ENCODE peak calls at places on chromosome 2, in four cellular contexts. R is GM23248, T is mesendoderm, Y is left ventricle myocardium inferior. W is an unnamed sample.

GRCh38 chr2:189555243-189555642 is 25.3 kb downstream of the SLC40A1 start:
- DNase-seq in R (no peak), T (no peak), Y (no peak), W (no peak)

GRCh38 chr2:46937457-46937856 is 21.9 kb upstream of the MCFD2 start:
- DNase-seq in R (peak; percentile 47), T (no peak), Y (no peak), W (peak; percentile 20)

GRCh38 chr2:209431701-209432100 is 7.9 kb downstream of the MAP2 start:
- DNase-seq in R (peak; percentile 73), T (peak; percentile 44), Y (no peak), W (no peak)

GRCh38 chr2:220555961-220556360 is 928.5 kb downstream of the SLC4A3 start:
- DNase-seq in R (peak; percentile 50), T (no peak), Y (no peak), W (peak; percentile 12)

GRCh38 chr2:112831956-112832567 is 4.5 kb downstream of the IL1B start:
- DNase-seq in R (no peak), T (no peak), Y (no peak), W (no peak)

GRCh38 chr2:217645891-217646290 is 356.9 kb downstream of the TNS1 start:
- DNase-seq in R (peak; percentile 55), T (no peak), Y (no peak), W (no peak)

GRCh38 chr2:226963528-226963927 is 127.7 kb downstream of the RHBDD1 start:
- DNase-seq in R (peak; percentile 78), T (peak; percentile 84), Y (no peak), W (no peak)

GRCh38 chr2:3288455-3289163 is 89.0 kb downstream of the EIPR1 start:
- DNase-seq in R (no peak), T (no peak), Y (no peak), W (peak; percentile 70)

GRCh38 chr2:226159875-226160479 is 639.6 kb downstream of the IRS1 start:
- DNase-seq in R (no peak), T (peak; percentile 81), Y (no peak), W (no peak)

GRCh38 chr2:195664528-195664927 is 7.5 kb downstream of the SLC39A10 start:
- DNase-seq in R (peak; percentile 46), T (no peak), Y (no peak), W (no peak)

GRCh38 chr2:41152318-41152717 is 700.4 kb upstream of the SLC8A1 start:
- DNase-seq in R (no peak), T (no peak), Y (no peak), W (no peak)

GRCh38 chr2:184628051-184628450 is 29.7 kb downstream of the ZNF804A start:
- DNase-seq in R (no peak), T (no peak), Y (no peak), W (no peak)

GRCh38 chr2:122366427-122366826 is 611.0 kb downstream of the TSN start:
- DNase-seq in R (no peak), T (no peak), Y (no peak), W (no peak)

GRCh38 chr2:105883911-105884694 is 139.4 kb downstream of the NCK2 start:
- DNase-seq in R (no peak), T (no peak), Y (no peak), W (no peak)

GRCh38 chr2:141075753-141076152 is 1055.1 kb downstream of the LRP1B start:
- DNase-seq in R (no peak), T (no peak), Y (no peak), W (no peak)

GRCh38 chr2:172456002-172456401 is 28.6 kb downstream of the ITGA6 start:
- DNase-seq in R (no peak), T (peak; percentile 66), Y (no peak), W (no peak)

GRCh38 chr2:198657520-198658121 is 800.1 kb downstream of the SATB2 start:
- DNase-seq in R (peak; percentile 61), T (peak; percentile 33), Y (no peak), W (peak; percentile 52)

GRCh38 chr2:8258406-8258805 is 423.4 kb upstream of the ID2 start:
- DNase-seq in R (no peak), T (no peak), Y (no peak), W (no peak)

GRCh38 chr2:16332681-16333519 is 332.7 kb downstream of the CYRIA start:
- DNase-seq in R (no peak), T (no peak), Y (no peak), W (no peak)

GRCh38 chr2:144431384-144431783 is 88.5 kb downstream of the ZEB2 start:
- DNase-seq in R (no peak), T (peak; percentile 49), Y (no peak), W (no peak)
- H3K4me1 ChIP-seq in R (peaks cover 23% of the 10 kb centered on the region), T (peaks cover 6% of the 10 kb centered on the region), Y (peaks cover 86% of the 10 kb centered on the region), W (peaks cover 30% of the 10 kb centered on the region)

GRCh38 chr2:118853647-118854367 is 6.4 kb upstream of the EN1 start:
- DNase-seq in R (no peak), T (peak; percentile 24), Y (no peak), W (no peak)

GRCh38 chr2:118854507-118855300 is 7.3 kb upstream of the EN1 start:
- DNase-seq in R (no peak), T (peak; percentile 38), Y (no peak), W (no peak)

GRCh38 chr2:118851650-118852049 is 4.2 kb upstream of the EN1 start:
- DNase-seq in R (no peak), T (peak; percentile 35), Y (no peak), W (no peak)

GRCh38 chr2:118852605-118853128 is 5.2 kb upstream of the EN1 start:
- DNase-seq in R (no peak), T (peak; percentile 35), Y (no peak), W (no peak)

DNA sequence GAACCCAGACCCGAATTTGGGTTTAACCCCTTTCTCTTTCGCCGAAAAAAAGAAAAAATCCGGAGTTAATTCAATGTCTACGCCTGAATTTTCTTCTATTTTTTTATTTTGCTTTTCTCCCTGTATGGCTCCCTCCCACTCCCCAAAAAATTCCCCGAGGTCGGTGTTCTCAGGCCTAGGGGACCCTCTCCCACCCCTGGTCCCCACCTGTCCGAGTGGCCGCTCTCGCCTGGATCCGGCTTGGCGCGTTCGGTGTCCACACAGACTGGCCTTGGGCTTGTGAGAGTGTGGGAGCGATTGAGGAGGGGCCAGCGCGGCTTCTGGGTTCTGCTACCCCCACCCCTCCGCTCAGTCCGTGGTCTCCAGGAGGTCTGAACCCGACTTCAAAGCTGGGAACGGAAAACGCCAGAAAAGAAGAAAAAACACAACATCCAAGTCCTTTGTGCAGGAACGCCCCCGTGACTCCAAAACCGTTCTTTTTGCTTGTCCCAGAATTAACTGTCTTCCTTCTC is 5.7 kb upstream of the EN1 start:
- DNase-seq in R (no peak), T (no peak), Y (no peak), W (no peak)
- H3K27me3 ChIP-seq in R (peaks cover 18% of the 10 kb centered on the region), T (peaks cover 89% of the 10 kb centered on the region), Y (peaks cover 100% of the 10 kb centered on the region), W (peaks cover 99% of the 10 kb centered on the region)

GRCh38 chr2:60570281-60570680 is 16.8 kb upstream of the BCL11A start:
- DNase-seq in R (no peak), T (no peak), Y (no peak), W (no peak)
- H3K4me3 ChIP-seq in R (no peak overlapping the region), T (no peak overlapping the region), Y (peak overlapping the region; percentile 38), W (peak overlapping the region; percentile 26)

GRCh38 chr2:168730391-168730790 is 72.0 kb upstream of the NOSTRIN start:
- DNase-seq in R (peak; percentile 7), T (peak; percentile 87), Y (no peak), W (peak; percentile 65)

GRCh38 chr2:168731002-168731401 is 71.4 kb upstream of the NOSTRIN start:
- DNase-seq in R (no peak), T (no peak), Y (no peak), W (no peak)

GRCh38 chr2:168729455-168729854 is 73.0 kb upstream of the NOSTRIN start:
- DNase-seq in R (no peak), T (peak; percentile 76), Y (no peak), W (no peak)

GRCh38 chr2:168726375-168726774 is 76.1 kb upstream of the NOSTRIN start:
- DNase-seq in R (no peak), T (no peak), Y (no peak), W (no peak)

GRCh38 chr2:168727904-168728470 is 74.5 kb upstream of the NOSTRIN start:
- DNase-seq in R (peak; percentile 75), T (no peak), Y (no peak), W (no peak)
- H3K4me1 ChIP-seq in R (peaks cover 11% of the 10 kb centered on the region), T (peaks cover 8% of the 10 kb centered on the region), Y (peaks cover 42% of the 10 kb centered on the region), W (peaks cover 10% of the 10 kb centered on the region)

DNA sequence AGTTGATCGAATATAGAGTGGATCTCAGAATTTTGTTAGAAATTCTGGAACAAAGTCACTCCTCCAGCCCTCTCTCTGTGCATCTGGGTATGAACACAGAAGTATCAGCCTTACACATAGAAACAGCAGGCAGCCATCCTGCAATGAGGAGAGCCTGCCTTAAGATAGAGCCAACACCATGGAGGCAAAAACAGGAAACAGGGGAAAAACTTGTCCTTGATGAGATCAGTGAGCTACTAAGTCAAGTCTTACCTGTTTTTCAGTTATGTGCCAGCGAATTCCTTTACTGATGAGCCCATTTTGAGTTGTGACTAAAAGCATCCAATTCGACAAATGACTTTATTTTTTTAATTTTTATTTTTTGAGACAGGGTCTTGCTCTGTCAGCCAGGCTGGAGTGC is 26.6 kb upstream of the MREG start:
- DNase-seq in R (no peak), T (no peak), Y (no peak), W (no peak)
- H3K27me3 ChIP-seq in R (no peaks in the 10 kb centered on the region), T (no peaks in the 10 kb centered on the region), Y (no peaks in the 10 kb centered on the region), W (no peaks in the 10 kb centered on the region)

DNA sequence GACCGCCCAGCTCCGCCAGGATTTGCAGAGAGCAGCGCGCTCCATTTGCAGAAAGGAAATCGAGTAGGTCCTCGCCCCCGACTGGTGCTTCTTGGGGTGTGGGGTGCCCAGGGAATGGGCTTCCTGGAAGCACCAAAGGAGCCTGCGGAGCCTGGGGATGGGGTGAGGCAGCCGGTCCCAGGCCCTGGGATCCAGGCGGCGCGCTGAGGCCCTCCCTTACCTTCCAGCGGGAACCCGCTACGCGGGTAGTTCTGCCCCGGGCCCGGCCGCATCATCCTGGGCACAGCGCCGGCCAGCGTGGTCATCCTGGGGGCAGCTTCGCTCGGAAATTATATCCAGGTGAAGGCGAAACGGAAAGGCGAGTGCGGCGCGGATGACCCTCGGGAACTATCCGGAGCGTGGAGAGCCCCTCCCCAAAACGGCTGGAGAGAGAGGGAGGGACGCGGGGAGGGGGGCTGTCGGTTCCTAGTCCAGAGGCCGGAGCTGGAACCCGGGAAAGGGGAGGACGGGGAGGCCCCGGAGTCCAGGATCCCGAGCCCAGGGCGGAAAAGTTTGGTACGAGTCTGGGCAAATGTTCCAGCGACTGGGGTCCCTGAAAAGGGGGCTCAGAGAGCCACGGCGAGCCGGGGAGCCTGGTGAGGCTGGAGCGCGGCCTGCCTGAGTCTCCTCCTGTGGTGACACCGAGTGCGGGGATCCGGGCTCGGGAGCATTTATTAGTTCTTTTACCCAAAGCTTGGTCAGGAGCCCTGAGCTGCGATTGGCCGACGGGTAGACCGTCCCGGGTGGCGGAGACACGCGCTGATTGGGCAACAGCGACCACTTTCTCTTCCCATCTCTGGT is at the start of gene PAX3:
- DNase-seq in R (no peak), T (no peak), Y (no peak), W (peak; percentile 92)
- H3K4me3 ChIP-seq in R (no peak within 1 kb of the TSS), T (no peak within 1 kb of the TSS), Y (peak within 1 kb of the TSS; percentile 47), W (peak within 1 kb of the TSS; percentile 77)

DNA sequence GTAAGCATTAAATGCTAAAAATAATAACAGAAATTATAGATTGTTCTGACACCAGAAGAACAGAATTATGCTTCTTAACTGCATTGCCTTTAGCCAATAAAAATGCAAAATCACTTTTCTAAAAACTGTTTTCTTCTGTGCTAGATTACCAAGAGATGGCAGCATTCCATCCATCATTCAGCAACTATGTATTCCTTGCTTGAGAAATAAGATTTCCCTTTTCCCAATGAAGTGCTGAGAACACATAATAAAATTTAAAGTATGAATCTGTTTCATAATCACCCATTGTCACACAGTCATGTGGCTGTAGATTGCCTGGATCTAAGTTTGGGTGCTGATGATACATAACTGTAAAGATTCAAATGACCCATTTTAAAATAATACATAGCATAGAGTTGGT is 504.2 kb downstream of the TDRD15 start:
- DNase-seq in R (no peak), T (no peak), Y (no peak), W (no peak)
- H3K4me1 ChIP-seq in R (no peaks in the 10 kb centered on the region), T (no peaks in the 10 kb centered on the region), Y (no peaks in the 10 kb centered on the region), W (no peaks in the 10 kb centered on the region)

W was measured in A673.